ENCODE peak calls at places on chromosome 13, in ten cellular contexts. V is CD8-positive, alpha-beta T cell; Y is progenitor cell of endocrine pancreas; H is stimulated activated CD4-positive, alpha-beta T cell treated with anti-CD3 and anti-CD28 coated beads, Interleukin-1b, Interleukin-23, amount 100 ng/mL, for 1 hour; D is NCI-H1105 treated with DMSO at 0.1 percent for 48 hours; M is naive B cell; O is activated CD4-positive, CD25-positive, alpha-beta regulatory T cell; X is CD4-positive, alpha-beta memory T cell; T is gastrocnemius medialis; W is fibroblast of the aortic adventitia. S is an unnamed sample.

GRCh38 chr13:90680826-90681225 is 666.7 kb upstream of the MIR17HG start:
- DNase-seq in M (no peak), W (no peak), H (no peak), T (no peak), D (no peak), Y (no peak), O (no peak), V (no peak), X (no peak), S (no peak)

GRCh38 chr13:32200741-32201140 is 114.4 kb downstream of the ZAR1L start:
- DNase-seq in D (no peak), Y (no peak), V (no peak), T (no peak), O (no peak), H (no peak), M (no peak), W (peak; percentile 11), X (no peak), S (no peak)

GRCh38 chr13:60261432-60262351 is 98.0 kb upstream of the DIAPH3 start:
- DNase-seq in X (no peak), H (no peak), T (no peak), W (no peak), Y (peak; percentile 21), D (peak; percentile 81), O (no peak), M (no peak), V (no peak), S (no peak)

GRCh38 chr13:23899555-23899954 is 2.3 kb upstream of the C1QTNF9B start:
- DNase-seq in W (peak; percentile 76), Y (no peak), V (no peak), X (peak; percentile 31), M (peak; percentile 29), D (peak; percentile 6), T (no peak), H (no peak), O (no peak), S (no peak)

GRCh38 chr13:20182231-20182846 is 10.4 kb downstream of the GJB2 start:
- DNase-seq in V (peak; percentile 22), W (peak; percentile 83), H (no peak), D (peak; percentile 69), O (no peak), Y (no peak), M (peak; percentile 60), X (peak; percentile 63), T (no peak), S (no peak)

GRCh38 chr13:113798200-113798811 is 39.3 kb downstream of the TMEM255B start:
- DNase-seq in X (no peak), O (no peak), D (no peak), Y (no peak), V (no peak), W (no peak), T (no peak), H (no peak), M (no peak), S (no peak)

GRCh38 chr13:91042870-91043269 is 304.6 kb upstream of the MIR17HG start:
- DNase-seq in Y (no peak), X (no peak), T (no peak), W (no peak), D (no peak), H (no peak), V (no peak), M (no peak), O (no peak), S (no peak)

GRCh38 chr13:39415003-39415402 is 188.0 kb downstream of the LHFPL6 start:
- DNase-seq in X (no peak), V (no peak), M (no peak), T (peak; percentile 12), W (peak; percentile 96), D (no peak), Y (no peak), O (no peak), H (no peak), S (no peak)

GRCh38 chr13:86559915-86560314 is 760.7 kb upstream of the SLITRK6 start:
- DNase-seq in M (no peak), W (no peak), O (no peak), V (no peak), D (peak; percentile 35), H (no peak), X (no peak), Y (no peak), T (no peak), S (no peak)

GRCh38 chr13:40585911-40586471 is 80.5 kb downstream of the FOXO1 start:
- DNase-seq in O (no peak), V (no peak), M (no peak), W (no peak), D (no peak), H (no peak), Y (no peak), X (no peak), T (no peak), S (no peak)

GRCh38 chr13:26015276-26015934 is 36.4 kb downstream of the SHISA2 start:
- DNase-seq in H (no peak), W (no peak), O (no peak), Y (no peak), D (no peak), X (no peak), M (no peak), T (no peak), V (no peak), S (no peak)

GRCh38 chr13:26619321-26619720 is 61.8 kb downstream of the WASF3 start:
- DNase-seq in W (peak; percentile 89), X (no peak), V (no peak), O (no peak), D (no peak), T (no peak), H (no peak), Y (no peak), M (no peak), S (no peak)

S was measured in esophagus squamous epithelium.